ENCODE peak calls at places on chromosomes 4 and X, in eight cellular contexts. T, Y, J, B, Z, X, U and V are unnamed samples.

GRCh38 chr4:26343041-26343403 is 22.2 kb downstream of the RBPJ start:
- DNase-seq in J (no peak), U (no peak), B (no peak), X (no peak), Z (no peak), T (no peak), Y (no peak), V (no peak)

GRCh38 chr4:168569909-168570276 is 73.0 kb downstream of the PALLD start:
- DNase-seq in X (no peak), T (no peak), J (no peak), U (no peak), B (no peak), Y (no peak), Z (no peak), V (no peak)

GRCh38 chr4:140141196-140141845 is 12.7 kb downstream of the MAML3 start:
- DNase-seq in J (no peak), U (no peak), X (no peak), T (no peak), Y (no peak), B (no peak), Z (no peak), V (no peak)

GRCh38 chrX:11480626-11481025 is 185.1 kb downstream of the ARHGAP6 start:
- DNase-seq in Z (no peak), B (no peak), T (no peak), J (no peak), Y (no peak), X (no peak), U (no peak), V (no peak)

GRCh38 chr4:168765726-168766125 is 244.3 kb downstream of the CBR4 start:
- DNase-seq in Y (no peak), X (no peak), J (no peak), T (peak), B (no peak), Z (no peak), U (no peak), V (no peak)

GRCh38 chrX:19772759-19773623 is 114.4 kb downstream of the SH3KBP1 start:
- DNase-seq in Z (no peak), X (no peak), T (peak), U (no peak), J (no peak), B (no peak), Y (no peak), V (no peak)

GRCh38 chr4:154416183-154416543 is 75.4 kb downstream of the DCHS2 start:
- DNase-seq in J (no peak), B (peak), T (no peak), U (no peak), X (no peak), Z (no peak), Y (peak), V (no peak)

GRCh38 chr4:158758703-158759102 is 10.1 kb upstream of the FNIP2 start:
- DNase-seq in Y (no peak), T (no peak), U (no peak), X (no peak), B (no peak), Z (no peak), J (no peak), V (no peak)

GRCh38 chr4:6235901-6236625 is 33.6 kb upstream of the WFS1 start:
- DNase-seq in T (no peak), J (no peak), B (no peak), Z (no peak), U (no peak), X (no peak), Y (no peak), V (no peak)

GRCh38 chr4:61994036-61994435 is 793.9 kb downstream of the ADGRL3 start:
- DNase-seq in X (no peak), J (no peak), Z (peak), U (no peak), B (no peak), Y (no peak), T (peak), V (no peak)

GRCh38 chrX:13223868-13224555 is 95.8 kb downstream of the ATXN3L start:
- DNase-seq in B (no peak), U (no peak), Y (no peak), J (no peak), X (peak), Z (no peak), T (peak), V (no peak)

GRCh38 chrX:14886252-14886651 is 13.0 kb downstream of the MOSPD2 start:
- DNase-seq in X (no peak), B (no peak), J (no peak), T (no peak), Y (no peak), U (no peak), Z (no peak), V (no peak)

GRCh38 chr4:15213415-15213814 is 211.1 kb downstream of the CPEB2 start:
- DNase-seq in Y (no peak), X (no peak), U (no peak), J (no peak), B (no peak), T (no peak), Z (no peak), V (no peak)

GRCh38 chr4:137587796-137588195 is 55.5 kb upstream of the PCDH18 start:
- DNase-seq in T (no peak), B (no peak), X (no peak), U (no peak), J (no peak), Z (no peak), Y (no peak), V (no peak)

GRCh38 chr4:170127758-170128157 is 38.0 kb upstream of the AADAT start:
- DNase-seq in X (no peak), T (no peak), Z (no peak), U (no peak), J (no peak), Y (no peak), B (no peak), V (no peak)

GRCh38 chr4:103075435-103075893 is 1.1 kb downstream of the SLC9B2 start:
- DNase-seq in Z (peak), U (no peak), Y (no peak), T (peak), J (no peak), X (no peak), B (no peak), V (no peak)